ENCODE peak calls at places on chromosomes 12 and 14, in nine cellular contexts. One of them, this sample, is unnamed. For H3K9me3 and H3K4me1, the result is how much of the 10 kb centered on the place peaks cover.

GRCh38 chr12:29073631-29074239 is 75.3 kb upstream of the FAR2 start:
- DNase-seq in spleen: no peak
- DNase-seq in esophagus muscularis mucosa: no peak
- DNase-seq in Panc1: peak
- DNase-seq in breast epithelium: no peak
- DNase-seq in stomach: no peak
- DNase-seq in suprapubic skin: no peak
- DNase-seq in K562: peak
- DNase-seq in HCT116: peak
- DNase-seq in this sample: no peak

GRCh38 chr12:31023271-31023724 is 50.4 kb upstream of the DDX11 start:
- DNase-seq in spleen: no peak
- DNase-seq in esophagus muscularis mucosa: no peak
- DNase-seq in Panc1: no peak
- DNase-seq in breast epithelium: no peak
- DNase-seq in stomach: no peak
- DNase-seq in suprapubic skin: peak
- DNase-seq in K562: no peak
- DNase-seq in HCT116: no peak
- DNase-seq in this sample: no peak

GRCh38 chr12:30643366-30643765 is 52.3 kb downstream of the IPO8 start:
- DNase-seq in spleen: no peak
- DNase-seq in esophagus muscularis mucosa: no peak
- DNase-seq in Panc1: no peak
- DNase-seq in breast epithelium: no peak
- DNase-seq in stomach: no peak
- DNase-seq in suprapubic skin: no peak
- DNase-seq in K562: no peak
- DNase-seq in HCT116: no peak
- DNase-seq in this sample: no peak

GRCh38 chr12:27782481-27782880 is 2.4 kb upstream of the MANSC4 start:
- DNase-seq in spleen: no peak
- DNase-seq in esophagus muscularis mucosa: no peak
- DNase-seq in Panc1: no peak
- DNase-seq in breast epithelium: no peak
- DNase-seq in stomach: no peak
- DNase-seq in suprapubic skin: no peak
- DNase-seq in K562: no peak
- DNase-seq in HCT116: no peak
- DNase-seq in this sample: no peak

GRCh38 chr14:63727231-63727735 is 582 bp downstream of the SGPP1 start:
- DNase-seq in spleen: peak
- DNase-seq in esophagus muscularis mucosa: peak
- DNase-seq in Panc1: no peak
- DNase-seq in breast epithelium: no peak
- DNase-seq in stomach: peak
- DNase-seq in suprapubic skin: no peak
- DNase-seq in K562: peak
- DNase-seq in HCT116: no peak
- DNase-seq in this sample: peak

GRCh38 chr14:54893151-54893760 is 9.4 kb downstream of the GCH1 start:
- DNase-seq in spleen: no peak
- DNase-seq in esophagus muscularis mucosa: no peak
- DNase-seq in Panc1: no peak
- DNase-seq in breast epithelium: no peak
- DNase-seq in stomach: no peak
- DNase-seq in suprapubic skin: no peak
- DNase-seq in K562: peak
- DNase-seq in HCT116: peak
- DNase-seq in this sample: no peak

GRCh38 chr14:45526715-45527549 is 273.9 kb upstream of the MIS18BP1 start:
- DNase-seq in spleen: peak
- DNase-seq in esophagus muscularis mucosa: no peak
- DNase-seq in Panc1: no peak
- DNase-seq in breast epithelium: no peak
- DNase-seq in stomach: peak
- DNase-seq in suprapubic skin: no peak
- DNase-seq in K562: peak
- DNase-seq in HCT116: peak
- DNase-seq in this sample: no peak

GRCh38 chr12:87960557-87960956 is 68.6 kb downstream of the C12orf50 start:
- DNase-seq in spleen: no peak
- DNase-seq in esophagus muscularis mucosa: no peak
- DNase-seq in Panc1: no peak
- DNase-seq in breast epithelium: no peak
- DNase-seq in stomach: no peak
- DNase-seq in suprapubic skin: no peak
- DNase-seq in K562: no peak
- DNase-seq in HCT116: no peak
- DNase-seq in this sample: no peak

GRCh38 chr12:14384783-14385638 is 19.5 kb downstream of the ATF7IP start:
- DNase-seq in spleen: no peak
- DNase-seq in esophagus muscularis mucosa: no peak
- DNase-seq in Panc1: peak
- DNase-seq in breast epithelium: peak
- DNase-seq in stomach: peak
- DNase-seq in suprapubic skin: no peak
- DNase-seq in K562: peak
- DNase-seq in HCT116: peak
- DNase-seq in this sample: peak

GRCh38 chr12:53070901-53071492 is 8.2 kb downstream of the SPRYD3 start:
- DNase-seq in spleen: peak
- DNase-seq in esophagus muscularis mucosa: no peak
- DNase-seq in Panc1: no peak
- DNase-seq in breast epithelium: no peak
- DNase-seq in stomach: no peak
- DNase-seq in suprapubic skin: peak
- DNase-seq in K562: no peak
- DNase-seq in HCT116: no peak
- DNase-seq in this sample: no peak

GRCh38 chr12:106918746-106919145 is 37.0 kb upstream of the TMEM263 start:
- DNase-seq in spleen: no peak
- DNase-seq in esophagus muscularis mucosa: no peak
- DNase-seq in Panc1: peak
- DNase-seq in breast epithelium: no peak
- DNase-seq in stomach: no peak
- DNase-seq in suprapubic skin: no peak
- DNase-seq in K562: peak
- DNase-seq in HCT116: peak
- DNase-seq in this sample: no peak

GRCh38 chr12:92987362-92987761 is 58.3 kb upstream of the EEA1 start:
- DNase-seq in spleen: no peak
- DNase-seq in esophagus muscularis mucosa: no peak
- DNase-seq in Panc1: peak
- DNase-seq in breast epithelium: no peak
- DNase-seq in stomach: no peak
- DNase-seq in suprapubic skin: no peak
- DNase-seq in K562: peak
- DNase-seq in HCT116: peak
- DNase-seq in this sample: no peak

GRCh38 chr12:106226884-106227640 is 20.8 kb downstream of the CKAP4 start:
- DNase-seq in spleen: peak
- DNase-seq in esophagus muscularis mucosa: no peak
- DNase-seq in Panc1: peak
- DNase-seq in breast epithelium: no peak
- DNase-seq in stomach: no peak
- DNase-seq in suprapubic skin: no peak
- DNase-seq in K562: peak
- DNase-seq in HCT116: peak
- DNase-seq in this sample: no peak

GRCh38 chr12:51322452-51322851 is 1.5 kb downstream of the BIN2 start:
- DNase-seq in spleen: no peak
- DNase-seq in esophagus muscularis mucosa: no peak
- DNase-seq in Panc1: no peak
- DNase-seq in breast epithelium: no peak
- DNase-seq in stomach: no peak
- DNase-seq in suprapubic skin: no peak
- DNase-seq in K562: peak
- DNase-seq in HCT116: no peak
- DNase-seq in this sample: no peak

GRCh38 chr12:10214877-10215267 is 2.2 kb downstream of the GABARAPL1 start:
- DNase-seq in spleen: no peak
- DNase-seq in esophagus muscularis mucosa: no peak
- DNase-seq in Panc1: no peak
- DNase-seq in breast epithelium: no peak
- DNase-seq in stomach: no peak
- DNase-seq in suprapubic skin: no peak
- DNase-seq in K562: peak
- DNase-seq in HCT116: no peak
- DNase-seq in this sample: no peak

GRCh38 chr12:58491296-58491695 is 429.0 kb downstream of the LRIG3 start:
- DNase-seq in spleen: no peak
- DNase-seq in esophagus muscularis mucosa: no peak
- DNase-seq in Panc1: no peak
- DNase-seq in breast epithelium: no peak
- DNase-seq in stomach: no peak
- DNase-seq in suprapubic skin: no peak
- DNase-seq in K562: no peak
- DNase-seq in HCT116: no peak
- DNase-seq in this sample: no peak

GRCh38 chr14:33404054-33404453 is 465.4 kb downstream of the NPAS3 start:
- DNase-seq in spleen: no peak
- DNase-seq in esophagus muscularis mucosa: no peak
- DNase-seq in Panc1: no peak
- DNase-seq in breast epithelium: no peak
- DNase-seq in stomach: no peak
- DNase-seq in suprapubic skin: no peak
- DNase-seq in K562: no peak
- DNase-seq in HCT116: no peak
- DNase-seq in this sample: no peak
- H3K9me3 ChIP-seq in spleen: under half
- H3K9me3 ChIP-seq in esophagus muscularis mucosa: under half
- H3K9me3 ChIP-seq in Panc1: under half
- H3K9me3 ChIP-seq in breast epithelium: under half
- H3K9me3 ChIP-seq in stomach: under half
- H3K9me3 ChIP-seq in suprapubic skin: under half
- H3K9me3 ChIP-seq in K562: under half
- H3K9me3 ChIP-seq in HCT116: under half
- H3K9me3 ChIP-seq in this sample: under half

GRCh38 chr12:49200882-49201594 is 12.2 kb upstream of the TUBA1A start:
- DNase-seq in spleen: no peak
- DNase-seq in esophagus muscularis mucosa: no peak
- DNase-seq in Panc1: peak
- DNase-seq in breast epithelium: no peak
- DNase-seq in stomach: no peak
- DNase-seq in suprapubic skin: no peak
- DNase-seq in K562: peak
- DNase-seq in HCT116: peak
- DNase-seq in this sample: no peak

GRCh38 chr12:49201595-49202295 is 12.9 kb upstream of the TUBA1A start:
- DNase-seq in spleen: no peak
- DNase-seq in esophagus muscularis mucosa: no peak
- DNase-seq in Panc1: no peak
- DNase-seq in breast epithelium: peak
- DNase-seq in stomach: no peak
- DNase-seq in suprapubic skin: no peak
- DNase-seq in K562: peak
- DNase-seq in HCT116: no peak
- DNase-seq in this sample: no peak

GRCh38 chr12:49195734-49196133 is 6.9 kb upstream of the TUBA1A start:
- DNase-seq in spleen: no peak
- DNase-seq in esophagus muscularis mucosa: no peak
- DNase-seq in Panc1: no peak
- DNase-seq in breast epithelium: no peak
- DNase-seq in stomach: no peak
- DNase-seq in suprapubic skin: no peak
- DNase-seq in K562: no peak
- DNase-seq in HCT116: no peak
- DNase-seq in this sample: no peak

DNA sequence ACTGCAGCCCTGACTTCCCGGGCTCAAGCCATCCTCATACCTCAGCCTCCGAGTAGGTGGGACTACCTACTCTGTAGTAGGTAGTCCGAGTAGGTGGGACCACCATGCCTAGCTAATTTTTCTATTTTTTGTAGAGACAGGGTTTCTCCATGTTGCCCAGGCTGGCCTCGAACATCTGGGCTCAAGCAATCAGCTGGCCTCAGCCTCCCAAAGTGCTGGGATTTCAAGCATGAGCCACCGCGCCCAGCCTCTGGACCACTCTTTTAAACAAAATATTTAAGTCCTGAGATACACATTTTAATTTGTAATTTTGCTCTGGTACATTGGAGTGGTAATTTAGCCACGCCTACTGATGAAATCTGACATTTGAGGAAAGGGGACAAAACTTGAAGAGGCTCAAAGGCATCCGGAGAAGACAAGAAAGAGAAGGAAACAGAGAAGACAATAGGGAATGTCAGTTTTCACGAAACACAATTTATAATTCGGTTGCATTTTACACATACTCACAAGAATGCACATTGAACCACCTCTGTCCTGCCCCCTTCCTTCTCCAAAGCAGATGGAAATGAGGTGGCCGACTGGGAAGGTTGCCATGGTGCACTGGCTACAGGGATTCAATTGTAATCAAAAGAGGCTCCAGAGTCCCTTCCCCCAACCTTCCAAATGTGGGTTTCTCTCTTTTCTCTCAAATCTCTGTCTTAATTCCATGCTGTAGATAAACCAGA is 9.7 kb upstream of the TUBA1A start:
- DNase-seq in spleen: no peak
- DNase-seq in esophagus muscularis mucosa: no peak
- DNase-seq in Panc1: no peak
- DNase-seq in breast epithelium: no peak
- DNase-seq in stomach: no peak
- DNase-seq in suprapubic skin: peak
- DNase-seq in K562: no peak
- DNase-seq in HCT116: no peak
- DNase-seq in this sample: no peak
- TF ChIP-seq POLR2AphosphoS5 in spleen: no peak
- TF ChIP-seq POLR2AphosphoS5 in esophagus muscularis mucosa: no peak
- TF ChIP-seq POLR2AphosphoS5 in Panc1: no peak
- TF ChIP-seq POLR2AphosphoS5 in breast epithelium: no peak
- TF ChIP-seq POLR2AphosphoS5 in stomach: no peak
- TF ChIP-seq POLR2AphosphoS5 in suprapubic skin: no peak
- TF ChIP-seq POLR2AphosphoS5 in K562: no peak
- TF ChIP-seq POLR2AphosphoS5 in HCT116: no peak
- TF ChIP-seq POLR2AphosphoS5 in this sample: no peak

DNA sequence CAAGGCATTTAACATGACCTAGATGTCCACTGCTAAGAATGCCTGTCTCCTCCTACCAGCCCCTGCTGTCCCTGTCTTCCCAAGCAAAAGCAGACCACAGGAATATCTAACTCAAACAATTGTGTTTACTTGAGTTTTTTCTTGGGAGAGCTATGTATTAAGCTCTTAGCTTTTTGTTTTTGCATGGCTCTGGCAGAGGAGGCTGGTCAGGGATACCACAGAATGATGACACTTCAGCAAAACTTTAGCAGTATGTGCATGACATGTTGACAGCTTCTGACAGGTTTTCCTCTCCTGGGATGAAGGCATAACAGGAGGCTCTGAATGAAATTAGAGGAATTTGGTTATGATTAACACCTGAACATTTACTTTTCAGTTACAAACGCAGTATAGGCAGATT is 6.9 kb downstream of the TMBIM6 start:
- DNase-seq in spleen: no peak
- DNase-seq in esophagus muscularis mucosa: no peak
- DNase-seq in Panc1: no peak
- DNase-seq in breast epithelium: no peak
- DNase-seq in stomach: no peak
- DNase-seq in suprapubic skin: no peak
- DNase-seq in K562: no peak
- DNase-seq in HCT116: no peak
- DNase-seq in this sample: no peak
- H3K4me1 ChIP-seq in spleen: half or more
- H3K4me1 ChIP-seq in esophagus muscularis mucosa: half or more
- H3K4me1 ChIP-seq in Panc1: under half
- H3K4me1 ChIP-seq in breast epithelium: under half
- H3K4me1 ChIP-seq in stomach: half or more
- H3K4me1 ChIP-seq in suprapubic skin: half or more
- H3K4me1 ChIP-seq in K562: under half
- H3K4me1 ChIP-seq in HCT116: under half
- H3K4me1 ChIP-seq in this sample: under half

GRCh38 chr12:34300376-34301250 is 278.3 kb downstream of the ALG10 start:
- DNase-seq in spleen: peak
- DNase-seq in esophagus muscularis mucosa: no peak
- DNase-seq in Panc1: no peak
- DNase-seq in breast epithelium: no peak
- DNase-seq in stomach: no peak
- DNase-seq in suprapubic skin: no peak
- DNase-seq in K562: no peak
- DNase-seq in HCT116: no peak
- DNase-seq in this sample: no peak
- H3K9me3 ChIP-seq in spleen: half or more
- H3K9me3 ChIP-seq in esophagus muscularis mucosa: under half
- H3K9me3 ChIP-seq in Panc1: under half
- H3K9me3 ChIP-seq in breast epithelium: half or more
- H3K9me3 ChIP-seq in stomach: half or more
- H3K9me3 ChIP-seq in suprapubic skin: under half
- H3K9me3 ChIP-seq in K562: under half
- H3K9me3 ChIP-seq in HCT116: under half
- H3K9me3 ChIP-seq in this sample: under half